ENCODE peak calls at places on chromosomes 11 and 22, in four cellular contexts. Q is foreskin keratinocyte, T is type B pancreatic cell, N is PC-9. G is an unnamed sample.

GRCh38 chr11:102422817-102423725 is 29.5 kb downstream of the TMEM123 start:
- DNase-seq in Q (no peak), T (no peak), N (no peak), G (no peak)

GRCh38 chr11:134272381-134273316 is 3.5 kb upstream of the GLB1L3 start:
- DNase-seq in Q (no peak), T (peak), N (no peak), G (no peak)

GRCh38 chr11:80669620-80670019 is 1228.8 kb upstream of the TENM4 start:
- DNase-seq in Q (no peak), T (no peak), N (no peak), G (no peak)

GRCh38 chr11:76419896-76420295 is 24.9 kb upstream of the EMSY start:
- DNase-seq in Q (no peak), T (no peak), N (no peak), G (no peak)

GRCh38 chr11:109696191-109696897 is 274.4 kb downstream of the C11orf87 start:
- DNase-seq in Q (peak), T (no peak), N (no peak), G (no peak)

GRCh38 chr11:65524010-65524746 is 705 bp upstream of the SCYL1 start:
- DNase-seq in Q (no peak), T (no peak), N (no peak), G (no peak)

GRCh38 chr11:82003671-82004148 is 730.0 kb downstream of the FAM181B start:
- DNase-seq in Q (no peak), T (no peak), N (no peak), G (no peak)

GRCh38 chr11:67601098-67601497 is 5.6 kb upstream of the NDUFV1 start:
- DNase-seq in Q (no peak), T (no peak), N (no peak), G (no peak)

GRCh38 chr11:96337541-96338530 is 5.2 kb downstream of the MAML2 start:
- DNase-seq in Q (no peak), T (no peak), N (no peak), G (no peak)

GRCh38 chr11:225734-226453 is 10.2 kb downstream of the SIRT3 start:
- DNase-seq in Q (peak), T (no peak), N (no peak), G (no peak)

DNA sequence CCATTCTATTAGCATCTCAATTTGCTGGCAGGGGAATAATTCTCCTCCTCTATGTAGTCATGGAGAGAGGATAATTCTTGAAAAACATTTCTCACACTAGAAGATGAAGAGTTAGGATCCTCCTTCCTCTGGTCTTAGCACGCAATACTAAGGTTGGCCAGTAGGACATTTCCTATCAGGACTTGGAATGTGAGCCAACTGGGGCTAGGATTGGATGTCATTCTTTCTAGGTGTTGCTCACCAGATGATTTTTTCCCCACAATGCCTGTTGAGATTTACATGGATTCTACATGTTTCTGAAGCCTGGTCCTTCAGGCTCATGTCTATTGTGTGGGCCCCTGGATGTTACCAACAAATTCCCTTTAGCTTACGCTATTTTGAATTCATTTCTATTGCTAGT is 28.0 kb downstream of the SLN start:
- DNase-seq in Q (no peak), T (no peak), N (no peak), G (no peak)
- TF ChIP-seq CTCF in Q (peak), T (peak), N (peak), G (no peak)

GRCh38 chr11:70158201-70158600 is 44.9 kb upstream of the FADD start:
- DNase-seq in Q (no peak), T (no peak), N (no peak), G (no peak)
- TF ChIP-seq CTCF in Q (peak), T (peak), N (peak), G (peak)

GRCh38 chr22:38513063-38513462 is 7.0 kb upstream of the DDX17 start:
- DNase-seq in Q (no peak), T (no peak), N (peak), G (no peak)
- TF ChIP-seq CTCF in Q (peak), T (peak), N (peak), G (peak)

GRCh38 chr11:116072776-116073175 is 568.6 kb upstream of the CADM1 start:
- DNase-seq in Q (no peak), T (no peak), N (no peak), G (no peak)
- TF ChIP-seq CTCF in Q (no peak), T (peak), N (no peak), G (no peak)

GRCh38 chr11:114317738-114318137 is 21.5 kb downstream of the NNMT start:
- DNase-seq in Q (no peak), T (no peak), N (peak), G (no peak)
- TF ChIP-seq CTCF in Q (peak), T (peak), N (peak), G (peak)

GRCh38 chr22:44736581-44737413 is 15.6 kb upstream of the ARHGAP8 start:
- DNase-seq in Q (no peak), T (no peak), N (no peak), G (no peak)
- TF ChIP-seq CTCF in Q (no peak), T (no peak), N (no peak), G (no peak)

GRCh38 chr11:60511393-60511792 is 3.8 kb upstream of the MS4A13 start:
- DNase-seq in Q (no peak), T (no peak), N (no peak), G (no peak)

GRCh38 chr11:60514055-60514454 is 1.1 kb upstream of the MS4A13 start:
- DNase-seq in Q (no peak), T (no peak), N (no peak), G (no peak)

GRCh38 chr11:60515144-60515855 is at the start of gene MS4A13:
- DNase-seq in Q (no peak), T (no peak), N (no peak), G (no peak)
- TF ChIP-seq CTCF in Q (no peak), T (no peak), N (no peak), G (no peak)

DNA sequence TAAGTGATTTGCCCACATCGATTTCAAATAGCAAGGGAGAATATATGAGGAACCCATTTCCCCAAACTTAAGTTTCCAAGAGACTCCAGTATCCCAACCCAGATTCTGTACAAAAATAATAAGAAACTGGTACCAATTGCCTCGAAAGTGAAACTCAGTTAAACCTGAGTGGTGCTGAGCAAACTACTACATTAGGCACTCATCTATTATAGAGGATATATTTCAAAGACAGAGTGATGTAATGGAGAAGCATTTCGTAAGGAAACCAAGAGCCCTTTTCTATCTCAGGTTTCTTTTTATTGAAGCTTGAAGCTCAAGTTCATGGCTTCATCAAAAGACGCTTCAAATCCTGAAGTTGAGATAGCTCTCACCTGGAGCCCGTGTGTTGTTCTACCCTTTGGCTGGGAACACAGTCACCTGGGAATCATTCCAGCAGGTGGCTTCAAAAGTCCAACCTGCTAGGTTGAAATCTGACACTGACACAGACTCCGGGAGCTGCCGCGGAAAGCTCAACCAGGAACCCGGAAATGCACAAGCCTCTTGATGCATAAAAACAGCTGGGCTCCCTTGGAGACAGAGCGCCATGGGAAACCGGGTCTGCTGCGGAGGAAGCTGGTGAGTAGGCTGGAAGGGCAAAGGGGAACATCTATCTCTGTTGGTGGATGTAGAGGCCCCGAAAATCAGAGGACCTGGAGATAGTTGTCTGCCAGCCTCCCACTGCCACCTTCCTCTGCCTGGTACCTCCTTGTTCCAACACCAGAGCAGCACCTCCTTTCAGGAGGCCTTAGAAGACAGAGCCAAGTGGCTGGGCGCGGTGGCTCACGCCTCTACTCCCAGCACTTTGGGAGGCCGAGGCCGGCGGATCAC is at the start of gene C11orf52:
- DNase-seq in Q (no peak), T (no peak), N (peak), G (peak)
- TF ChIP-seq CTCF in Q (peak), T (no peak), N (peak), G (no peak)

GRCh38 chr11:12961615-12962014 is 47.5 kb upstream of the RASSF10 start:
- DNase-seq in Q (no peak), T (no peak), N (no peak), G (no peak)
- TF ChIP-seq CTCF in Q (peak), T (peak), N (no peak), G (no peak)

GRCh38 chr11:111329306-111330204 is 31.2 kb downstream of the POU2AF3 start:
- DNase-seq in Q (no peak), T (no peak), N (no peak), G (no peak)
- TF ChIP-seq CTCF in Q (no peak), T (no peak), N (no peak), G (no peak)